ENCODE peak calls at places on chromosomes 3 and 15, in four cellular contexts. W, D, B and G are unnamed samples.

GRCh38 chr3:169389925-169390253 is 273.6 kb downstream of the MECOM start:
- DNase-seq in B (no peak), W (no peak), D (no peak), G (no peak)

GRCh38 chr15:63587527-63587926 is 9.7 kb upstream of the FBXL22 start:
- DNase-seq in D (no peak), B (peak; percentile 52), W (no peak), G (no peak)

GRCh38 chr3:189602471-189602870 is 28.7 kb upstream of the TP63 start:
- DNase-seq in W (no peak), B (no peak), D (no peak), G (no peak)

GRCh38 chr3:68363801-68364200 is 568.5 kb downstream of the TAFA4 start:
- DNase-seq in W (no peak), D (no peak), B (no peak), G (no peak)

GRCh38 chr15:89401636-89402252 is 67.1 kb upstream of the POLG start:
- DNase-seq in D (no peak), W (no peak), B (peak; percentile 20), G (no peak)

GRCh38 chr3:117016359-117016758 is 306.8 kb downstream of the TUSC7 start:
- DNase-seq in W (no peak), B (no peak), D (no peak), G (no peak)

GRCh38 chr3:172128852-172129251 is 89.5 kb downstream of the FNDC3B start:
- DNase-seq in B (no peak), W (no peak), D (no peak), G (no peak)

GRCh38 chr15:68599560-68600071 is 20.8 kb downstream of the CORO2B start:
- DNase-seq in D (no peak), W (no peak), B (no peak), G (no peak)

GRCh38 chr3:128319741-128320141 is 146.9 kb downstream of the DNAJB8 start:
- DNase-seq in B (no peak), D (no peak), W (no peak), G (no peak)

GRCh38 chr3:119293761-119294401 is at the start of gene ARHGAP31:
- DNase-seq in W (peak; percentile 97), B (peak; percentile 46), D (peak; percentile 81), G (peak; percentile 89)

GRCh38 chr3:156772588-156773206 is 53.5 kb upstream of the LEKR1 start:
- DNase-seq in B (no peak), W (no peak), D (no peak), G (no peak)

GRCh38 chr15:25501828-25502446 is 63.1 kb upstream of the UBE3A start:
- DNase-seq in B (no peak), W (no peak), D (no peak), G (peak; percentile 15)

GRCh38 chr15:68554716-68555347 is 24.0 kb upstream of the CORO2B start:
- DNase-seq in B (no peak), D (no peak), W (no peak), G (no peak)

GRCh38 chr15:83565133-83565532 is 88.8 kb upstream of the ADAMTSL3 start:
- DNase-seq in D (no peak), W (no peak), B (no peak), G (no peak)

GRCh38 chr3:155307183-155307582 is 13.7 kb upstream of the STRIT1 start:
- DNase-seq in B (no peak), W (no peak), D (no peak), G (no peak)

GRCh38 chr3:14879161-14879888 is 60.6 kb downstream of the FGD5 start:
- DNase-seq in W (no peak), D (no peak), B (no peak), G (peak; percentile 21)

GRCh38 chr3:18098960-18099587 is 326.1 kb downstream of the SATB1 start:
- DNase-seq in D (no peak), W (no peak), B (peak; percentile 18), G (no peak)

GRCh38 chr15:80932989-80933388 is 56.6 kb downstream of the MESD start:
- DNase-seq in D (no peak), B (peak; percentile 72), W (no peak), G (no peak)

GRCh38 chr3:50203113-50203852 is 1.8 kb upstream of the SLC38A3 start:
- DNase-seq in D (no peak), B (no peak), W (no peak), G (no peak)

GRCh38 chr3:194300392-194300758 is 50.8 kb downstream of the CPN2 start:
- DNase-seq in D (no peak), W (no peak), B (no peak), G (no peak)

GRCh38 chr3:50533346-50533745 is 29.9 kb upstream of the CACNA2D2 start:
- DNase-seq in D (no peak), B (no peak), W (no peak), G (no peak)

GRCh38 chr3:14467723-14468620 is 65.6 kb downstream of the SLC6A6 start:
- DNase-seq in W (peak; percentile 32), B (no peak), D (peak; percentile 34), G (peak; percentile 47)

GRCh38 chr3:129618901-129619671 is 12.6 kb upstream of the PLXND1 start:
- DNase-seq in D (no peak), W (no peak), B (no peak), G (no peak)

GRCh38 chr3:150083653-150084037 is 113.0 kb upstream of the PFN2 start:
- DNase-seq in D (no peak), B (no peak), W (no peak), G (no peak)

GRCh38 chr15:25690673-25691543 is 172.2 kb downstream of the ATP10A start:
- DNase-seq in B (no peak), W (no peak), D (no peak), G (no peak)

GRCh38 chr3:13191016-13191415 is 117.8 kb upstream of the IQSEC1 start:
- DNase-seq in B (no peak), W (no peak), D (no peak), G (no peak)

GRCh38 chr3:124520970-124521369 is 209.3 kb upstream of the UMPS start:
- DNase-seq in B (no peak), D (no peak), W (no peak), G (no peak)

DNA sequence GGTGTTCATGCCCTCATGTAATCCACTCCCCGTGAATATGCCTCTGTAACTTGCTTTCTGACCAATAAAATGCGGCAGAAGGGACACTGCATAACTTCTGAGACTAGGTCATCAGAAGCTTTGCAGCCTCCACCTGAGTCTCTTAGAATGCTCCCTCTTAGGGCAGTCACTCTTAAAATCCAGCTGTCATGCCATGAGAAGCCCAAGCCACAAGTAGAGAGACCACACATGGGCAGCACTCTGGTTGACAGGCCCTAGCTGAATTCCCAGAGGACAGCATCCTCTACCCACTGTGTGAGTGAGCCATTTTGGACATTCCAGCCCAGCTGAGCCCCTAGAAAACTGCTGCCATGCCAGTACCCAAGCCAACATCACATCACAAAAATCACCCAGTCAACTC is 41.4 kb downstream of the SCAPER start:
- DNase-seq in B (no peak), W (no peak), D (no peak), G (no peak)
- H3K27ac ChIP-seq in B (no peak overlapping the region), W (no peak overlapping the region), D (no peak overlapping the region), G (no peak overlapping the region)

GRCh38 chr3:98733778-98734281 is 29.3 kb upstream of the ST3GAL6 start:
- DNase-seq in W (no peak), D (no peak), B (no peak), G (no peak)
- H3K4me3 ChIP-seq in W (no peak overlapping the region), D (no peak overlapping the region), B (peak overlapping the region; percentile 73), G (peak overlapping the region; percentile 25)

GRCh38 chr3:138363322-138363721 is 14.9 kb downstream of the MRAS start:
- DNase-seq in B (no peak), W (no peak), D (no peak), G (no peak)
- H3K27ac ChIP-seq in B (no peak overlapping the region), W (no peak overlapping the region), D (no peak overlapping the region), G (no peak overlapping the region)

GRCh38 chr15:70702584-70702983 is 60.8 kb downstream of the UACA start:
- DNase-seq in B (no peak), W (no peak), D (no peak), G (no peak)
- H3K4me3 ChIP-seq in B (peak overlapping the region; percentile 11), W (no peak overlapping the region), D (no peak overlapping the region), G (no peak overlapping the region)

DNA sequence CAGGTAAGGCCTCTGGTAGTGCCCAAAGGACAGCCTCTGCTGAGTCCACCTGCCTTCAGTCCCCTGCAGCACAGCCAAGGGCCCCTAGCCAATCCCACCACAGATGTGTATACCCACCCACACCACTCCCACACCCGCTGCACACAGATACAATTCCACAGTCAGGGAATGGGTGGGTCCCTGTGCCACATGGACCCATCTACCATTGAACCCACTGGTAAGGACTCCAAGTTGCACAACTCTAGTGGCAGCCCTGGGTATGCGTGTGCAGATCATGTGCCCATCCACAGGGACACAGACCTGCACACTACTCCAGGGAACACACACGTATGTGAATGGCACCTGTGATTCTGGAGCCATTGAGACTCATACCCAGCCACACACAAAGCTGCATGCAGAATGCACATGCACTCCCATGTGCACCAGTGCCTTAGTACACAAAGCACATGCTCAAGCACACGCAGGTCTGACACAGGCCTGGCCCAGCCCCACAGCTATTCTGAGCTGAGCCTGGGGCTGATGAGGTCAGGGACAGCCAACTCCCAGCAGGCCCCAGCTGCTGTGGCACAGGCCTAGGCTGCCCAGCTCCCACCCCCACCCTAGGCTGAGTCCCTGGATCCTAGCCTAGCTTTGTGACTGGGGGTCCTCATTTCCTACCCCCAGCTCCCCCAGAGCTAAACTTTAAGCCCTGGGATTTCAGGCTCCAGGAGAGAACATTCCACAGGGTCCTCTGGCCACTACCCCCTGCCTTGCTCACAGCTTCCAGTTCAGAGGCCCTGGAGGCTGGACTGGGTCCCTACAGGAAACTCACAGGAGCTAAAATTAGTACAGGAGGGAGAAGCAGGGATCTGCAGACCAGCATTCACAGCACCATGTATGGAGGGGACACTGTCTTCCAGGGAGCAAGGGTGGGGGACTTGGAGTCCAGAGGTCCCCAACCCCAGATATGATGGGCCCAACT is 2.8 kb upstream of the ALS2CL start:
- DNase-seq in W (no peak), D (no peak), B (no peak), G (no peak)
- H3K27ac ChIP-seq in W (no peak overlapping the region), D (peak overlapping the region; percentile 61), B (no peak overlapping the region), G (peak overlapping the region; percentile 75)

GRCh38 chr3:101954361-101954760 is 105.0 kb downstream of the NFKBIZ start:
- DNase-seq in D (no peak), B (no peak), W (no peak), G (no peak)
- H3K4me3 ChIP-seq in D (no peak overlapping the region), B (no peak overlapping the region), W (no peak overlapping the region), G (no peak overlapping the region)